ENCODE peak calls at places on chromosomes 1 and 21, in seven cellular contexts. G, R, S, Q, P, Z and Y are unnamed samples.

GRCh38 chr1:115338457-115338820 is 390 bp upstream of the NGF start:
- DNase-seq in G (no peak), R (no peak), S (no peak), Q (no peak), P (no peak), Z (no peak), Y (no peak)

GRCh38 chr21:42654179-42654912 is 925 bp downstream of the PDE9A start:
- DNase-seq in G (peak), R (peak), S (no peak), Q (peak), P (peak), Z (no peak), Y (peak)

GRCh38 chr1:71695820-71696219 is 586.5 kb downstream of the NEGR1 start:
- DNase-seq in G (no peak), R (no peak), S (peak), Q (no peak), P (no peak), Z (no peak), Y (no peak)

GRCh38 chr1:201228011-201228983 is 37.7 kb downstream of the IGFN1 start:
- DNase-seq in G (no peak), R (peak), S (no peak), Q (no peak), P (peak), Z (no peak), Y (peak)

GRCh38 chr1:94143809-94144176 is 22.8 kb upstream of the ABCA4 start:
- DNase-seq in G (no peak), R (no peak), S (no peak), Q (no peak), P (no peak), Z (no peak), Y (no peak)

GRCh38 chr1:21766210-21766609 is 16.7 kb downstream of the USP48 start:
- DNase-seq in G (no peak), R (no peak), S (no peak), Q (no peak), P (no peak), Z (no peak), Y (no peak)

GRCh38 chr1:89262643-89263042 is 10.0 kb downstream of the GBP5 start:
- DNase-seq in G (no peak), R (no peak), S (peak), Q (no peak), P (no peak), Z (no peak), Y (no peak)

GRCh38 chr1:66291047-66291864 is 242.7 kb upstream of the SGIP1 start:
- DNase-seq in G (no peak), R (no peak), S (no peak), Q (no peak), P (no peak), Z (no peak), Y (no peak)

GRCh38 chr21:14985306-14985705 is 79.5 kb downstream of the NRIP1 start:
- DNase-seq in G (no peak), R (no peak), S (no peak), Q (no peak), P (no peak), Z (no peak), Y (no peak)

GRCh38 chr21:19048088-19048672 is 644.6 kb upstream of the TMPRSS15 start:
- DNase-seq in G (no peak), R (peak), S (no peak), Q (no peak), P (no peak), Z (no peak), Y (no peak)

GRCh38 chr1:33036051-33036525 is 595 bp downstream of the AK2 start:
- DNase-seq in G (no peak), R (no peak), S (peak), Q (no peak), P (no peak), Z (no peak), Y (no peak)

GRCh38 chr1:60765204-60765603 is 317.2 kb upstream of the NFIA start:
- DNase-seq in G (no peak), R (peak), S (peak), Q (peak), P (no peak), Z (no peak), Y (no peak)